ENCODE peak calls at places on chromosomes 2 and 18, in five cellular contexts. Y is OCI-LY7, F is cardiac muscle cell, M is B cell, X is hypothalamus. Q is an unnamed sample.

GRCh38 chr2:134679740-134680139 is 39.1 kb downstream of the TMEM163 start:
- DNase-seq in Y (no peak), F (no peak), M (peak), X (no peak), Q (no peak)

GRCh38 chr2:128425731-128426620 is 107.3 kb upstream of the HS6ST1 start:
- DNase-seq in Y (no peak), F (no peak), M (no peak), X (no peak), Q (no peak)

GRCh38 chr2:74440378-74441110 is 1.2 kb downstream of the RTKN start:
- DNase-seq in Y (peak), F (peak), M (peak), X (peak), Q (peak)

GRCh38 chr2:175002547-175003274 is 2.5 kb downstream of the CHN1 start:
- DNase-seq in Y (no peak), F (no peak), M (no peak), X (no peak), Q (no peak)

GRCh38 chr2:209472871-209473270 is 49.0 kb downstream of the MAP2 start:
- DNase-seq in Y (no peak), F (no peak), M (no peak), X (no peak), Q (no peak)

GRCh38 chr18:31065036-31065773 is 22.7 kb upstream of the DSC3 start:
- DNase-seq in Y (no peak), F (peak), M (no peak), X (no peak), Q (no peak)

GRCh38 chr2:44952143-44952805 is 10.8 kb downstream of the SIX3 start:
- DNase-seq in Y (peak), F (peak), M (no peak), X (peak), Q (peak)

GRCh38 chr2:233990261-233990798 is 60.2 kb upstream of the SPP2 start:
- DNase-seq in Y (no peak), F (no peak), M (no peak), X (no peak), Q (no peak)

GRCh38 chr2:145221032-145221431 is 701.1 kb upstream of the ZEB2 start:
- DNase-seq in Y (peak), F (no peak), M (no peak), X (no peak), Q (no peak)

GRCh38 chr2:44941551-44942234 is at the start of gene SIX3:
- DNase-seq in Y (no peak), F (no peak), M (peak), X (peak), Q (peak)

GRCh38 chr2:121897335-121897970 is 142.0 kb downstream of the TSN start:
- DNase-seq in Y (peak), F (peak), M (no peak), X (no peak), Q (peak)